ENCODE peak calls at places on chromosome 10, in six cellular contexts. U is prostate gland, S is IMR-90, I is astrocyte of the spinal cord, K is fibroblast of the aortic adventitia, O is PC-3. E is an unnamed sample.

GRCh38 chr10:125779403-125780327 is 4.0 kb upstream of the MMP21 start:
- DNase-seq in U (no peak), S (no peak), I (no peak), K (no peak), O (no peak), E (no peak)

GRCh38 chr10:124999433-125000365 is 57.8 kb downstream of the ZRANB1 start:
- DNase-seq in U (no peak), S (peak), I (peak), K (peak), O (no peak), E (no peak)

GRCh38 chr10:89073719-89074118 is 83.1 kb downstream of the FAS start:
- DNase-seq in U (no peak), S (no peak), I (no peak), K (no peak), O (no peak), E (no peak)

GRCh38 chr10:116444527-116445142 is 17.0 kb downstream of the PNLIPRP3 start:
- DNase-seq in U (no peak), S (peak), I (peak), K (peak), O (peak), E (no peak)

GRCh38 chr10:25176421-25176968 is 1.7 kb downstream of the GPR158 start:
- DNase-seq in U (no peak), S (no peak), I (no peak), K (no peak), O (no peak), E (no peak)

GRCh38 chr10:46547881-46548780 is 8.3 kb downstream of the GPRIN2 start:
- DNase-seq in U (peak), S (peak), I (no peak), K (no peak), O (peak), E (no peak)

GRCh38 chr10:44386546-44387052 is 1.7 kb upstream of the CXCL12 start:
- DNase-seq in U (no peak), S (peak), I (peak), K (peak), O (peak), E (no peak)

GRCh38 chr10:45420453-45421192 is 46.6 kb downstream of the ALOX5 start:
- DNase-seq in U (peak), S (peak), I (peak), K (peak), O (peak), E (peak)

DNA sequence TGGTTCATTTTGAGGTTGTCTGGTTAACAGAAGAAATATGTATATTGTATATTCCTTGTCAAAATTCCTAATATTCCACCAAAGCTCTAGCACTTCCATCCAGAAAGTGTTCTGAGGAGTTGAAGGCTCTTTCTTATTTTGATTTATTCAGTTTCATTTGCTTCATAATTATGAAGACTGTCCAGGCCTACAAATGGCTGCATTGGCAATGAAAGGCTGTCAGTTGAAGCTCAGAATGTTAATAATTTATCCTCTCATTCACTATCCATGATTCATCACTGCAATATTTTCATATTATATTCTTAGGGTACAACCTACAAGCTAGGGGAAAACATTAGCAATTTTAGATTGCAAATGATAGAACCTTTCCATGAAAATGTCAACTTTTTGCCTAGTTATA is 57.3 kb downstream of the ARID5B start:
- DNase-seq in U (no peak), S (no peak), I (no peak), K (no peak), O (no peak), E (no peak)
- H3K4me3 ChIP-seq in U (no peak), S (no peak), I (no peak), K (no peak), O (no peak), E (no peak)

GRCh38 chr10:79542619-79543018 is 17.6 kb downstream of the SFTPA2 start:
- DNase-seq in U (no peak), S (no peak), I (no peak), K (no peak), O (no peak), E (no peak)
- H3K4me3 ChIP-seq in U (no peak), S (no peak), I (no peak), K (no peak), O (no peak), E (no peak)

GRCh38 chr10:132055616-132056015 is 10.1 kb upstream of the JAKMIP3 start:
- DNase-seq in U (no peak), S (no peak), I (no peak), K (no peak), O (no peak), E (no peak)

GRCh38 chr10:132056663-132057062 is 9.1 kb upstream of the JAKMIP3 start:
- DNase-seq in U (no peak), S (no peak), I (no peak), K (no peak), O (no peak), E (no peak)

GRCh38 chr10:132052124-132052523 is 13.6 kb upstream of the JAKMIP3 start:
- DNase-seq in U (no peak), S (no peak), I (no peak), K (no peak), O (no peak), E (no peak)

GRCh38 chr10:132057191-132057681 is 8.5 kb upstream of the JAKMIP3 start:
- DNase-seq in U (no peak), S (no peak), I (no peak), K (no peak), O (no peak), E (no peak)

GRCh38 chr10:132054564-132054963 is 11.2 kb upstream of the JAKMIP3 start:
- DNase-seq in U (no peak), S (no peak), I (no peak), K (no peak), O (peak), E (no peak)
- H3K4me3 ChIP-seq in U (no peak), S (no peak), I (no peak), K (no peak), O (no peak), E (no peak)

DNA sequence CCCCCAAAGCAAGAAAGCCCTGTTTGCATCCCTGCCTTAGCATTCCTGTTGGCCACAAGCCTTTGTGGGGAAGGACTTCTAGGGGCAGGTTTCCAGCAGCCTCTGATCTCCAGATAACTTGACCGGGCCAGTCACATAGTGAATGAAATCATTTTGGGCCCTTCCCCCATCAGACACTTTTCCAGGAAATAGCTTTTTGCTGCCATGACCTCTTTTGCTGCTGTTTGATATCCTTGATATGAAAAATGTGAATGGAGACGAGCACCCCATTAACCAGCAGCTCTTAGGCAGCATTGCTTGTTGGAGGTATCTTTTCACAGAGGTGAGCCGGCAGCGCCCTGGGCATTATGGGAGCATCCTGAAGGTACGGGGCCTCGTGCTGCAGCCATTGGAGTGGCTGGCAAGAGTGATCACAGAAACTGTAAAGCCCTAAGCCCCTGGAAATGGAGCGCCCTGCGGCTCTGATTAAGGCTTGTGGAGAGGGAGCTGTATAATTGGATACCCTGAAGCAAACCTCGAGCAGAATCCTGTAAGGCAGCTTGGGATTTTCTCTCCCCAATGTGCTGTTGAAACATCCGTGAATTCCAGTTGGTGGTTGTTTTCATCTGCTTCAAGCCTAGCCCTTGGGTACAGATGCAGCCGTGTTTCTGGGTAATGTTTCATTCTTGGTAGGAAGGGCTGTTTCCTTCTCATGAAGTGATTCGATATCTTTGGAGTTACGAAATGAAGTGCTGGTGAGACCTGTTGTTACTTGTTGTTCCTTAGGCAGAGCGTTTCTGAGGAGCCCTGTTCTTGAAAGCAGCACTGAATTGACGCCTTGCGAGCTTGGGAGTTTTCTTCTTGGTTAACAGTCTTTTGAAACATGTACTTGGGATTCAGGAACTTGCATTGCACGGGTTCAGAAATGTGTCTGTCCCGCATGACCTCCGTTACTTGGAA is 179.0 kb downstream of the PTEN start:
- DNase-seq in U (peak), S (peak), I (peak), K (peak), O (no peak), E (peak)
- H3K4me3 ChIP-seq in U (no peak), S (no peak), I (no peak), K (no peak), O (no peak), E (no peak)

E was measured in skeletal muscle cell.